ENCODE peak calls at places on chromosomes 3 and 15, in six cellular contexts. One of them, this sample, is unnamed.

GRCh38 chr15:94840794-94841587 is 609.6 kb downstream of the MCTP2 start:
- DNase-seq in endothelial cell: no peak
- DNase-seq in nephron progenitor cell: no peak
- DNase-seq in esophagus squamous epithelium: no peak
- DNase-seq in AG04449: no peak
- DNase-seq in A549: no peak
- DNase-seq in this sample: no peak

GRCh38 chr3:2657408-2657807 is 452.8 kb downstream of the IL5RA start:
- DNase-seq in endothelial cell: no peak
- DNase-seq in nephron progenitor cell: no peak
- DNase-seq in esophagus squamous epithelium: no peak
- DNase-seq in AG04449: no peak
- DNase-seq in A549: no peak
- DNase-seq in this sample: no peak

GRCh38 chr3:157921271-157921670 is 184.9 kb downstream of the SHOX2 start:
- DNase-seq in endothelial cell: no peak
- DNase-seq in nephron progenitor cell: no peak
- DNase-seq in esophagus squamous epithelium: no peak
- DNase-seq in AG04449: no peak
- DNase-seq in A549: no peak
- DNase-seq in this sample: no peak

GRCh38 chr3:112382543-112383160 is 49.7 kb downstream of the CD200 start:
- DNase-seq in endothelial cell: no peak
- DNase-seq in nephron progenitor cell: no peak
- DNase-seq in esophagus squamous epithelium: no peak
- DNase-seq in AG04449: no peak
- DNase-seq in A549: no peak
- DNase-seq in this sample: no peak

GRCh38 chr3:195260286-195260905 is 10.6 kb downstream of the XXYLT1 start:
- DNase-seq in endothelial cell: no peak
- DNase-seq in nephron progenitor cell: no peak
- DNase-seq in esophagus squamous epithelium: no peak
- DNase-seq in AG04449: no peak
- DNase-seq in A549: no peak
- DNase-seq in this sample: no peak

GRCh38 chr3:5166846-5167245 is 20.7 kb upstream of the EDEM1 start:
- DNase-seq in endothelial cell: no peak
- DNase-seq in nephron progenitor cell: no peak
- DNase-seq in esophagus squamous epithelium: no peak
- DNase-seq in AG04449: no peak
- DNase-seq in A549: no peak
- DNase-seq in this sample: no peak

GRCh38 chr15:77179541-77179998 is 108.7 kb upstream of the TSPAN3 start:
- DNase-seq in endothelial cell: no peak
- DNase-seq in nephron progenitor cell: no peak
- DNase-seq in esophagus squamous epithelium: no peak
- DNase-seq in AG04449: no peak
- DNase-seq in A549: no peak
- DNase-seq in this sample: peak

GRCh38 chr15:42368096-42368495 is 8.8 kb downstream of the CAPN3 start:
- DNase-seq in endothelial cell: no peak
- DNase-seq in nephron progenitor cell: no peak
- DNase-seq in esophagus squamous epithelium: no peak
- DNase-seq in AG04449: no peak
- DNase-seq in A549: no peak
- DNase-seq in this sample: no peak

GRCh38 chr15:57596978-57597377 is 5.3 kb downstream of the MYZAP start:
- DNase-seq in endothelial cell: no peak
- DNase-seq in nephron progenitor cell: no peak
- DNase-seq in esophagus squamous epithelium: no peak
- DNase-seq in AG04449: no peak
- DNase-seq in A549: no peak
- DNase-seq in this sample: no peak

GRCh38 chr15:69341356-69341755 is 42.6 kb downstream of the PAQR5 start:
- DNase-seq in endothelial cell: no peak
- DNase-seq in nephron progenitor cell: no peak
- DNase-seq in esophagus squamous epithelium: no peak
- DNase-seq in AG04449: no peak
- DNase-seq in A549: no peak
- DNase-seq in this sample: no peak

GRCh38 chr3:197878427-197878826 is 71.6 kb upstream of the RPL35A start:
- DNase-seq in endothelial cell: no peak
- DNase-seq in nephron progenitor cell: no peak
- DNase-seq in esophagus squamous epithelium: no peak
- DNase-seq in AG04449: no peak
- DNase-seq in A549: no peak
- DNase-seq in this sample: no peak

GRCh38 chr3:149657458-149657795 is 398 bp downstream of the WWTR1 start:
- DNase-seq in endothelial cell: no peak
- DNase-seq in nephron progenitor cell: no peak
- DNase-seq in esophagus squamous epithelium: no peak
- DNase-seq in AG04449: no peak
- DNase-seq in A549: peak
- DNase-seq in this sample: no peak

GRCh38 chr3:128076783-128077624 is 24.8 kb downstream of the SEC61A1 start:
- DNase-seq in endothelial cell: peak
- DNase-seq in nephron progenitor cell: peak
- DNase-seq in esophagus squamous epithelium: no peak
- DNase-seq in AG04449: no peak
- DNase-seq in A549: no peak
- DNase-seq in this sample: peak

GRCh38 chr15:91912336-91912735 is 58.8 kb downstream of the SLCO3A1 start:
- DNase-seq in endothelial cell: no peak
- DNase-seq in nephron progenitor cell: no peak
- DNase-seq in esophagus squamous epithelium: no peak
- DNase-seq in AG04449: no peak
- DNase-seq in A549: no peak
- DNase-seq in this sample: no peak

GRCh38 chr3:54790046-54790445 is 137.8 kb downstream of the LRTM1 start:
- DNase-seq in endothelial cell: no peak
- DNase-seq in nephron progenitor cell: no peak
- DNase-seq in esophagus squamous epithelium: no peak
- DNase-seq in AG04449: no peak
- DNase-seq in A549: no peak
- DNase-seq in this sample: no peak

GRCh38 chr3:151593923-151594322 is 133.1 kb upstream of the IGSF10 start:
- DNase-seq in endothelial cell: no peak
- DNase-seq in nephron progenitor cell: no peak
- DNase-seq in esophagus squamous epithelium: no peak
- DNase-seq in AG04449: no peak
- DNase-seq in A549: no peak
- DNase-seq in this sample: no peak

DNA sequence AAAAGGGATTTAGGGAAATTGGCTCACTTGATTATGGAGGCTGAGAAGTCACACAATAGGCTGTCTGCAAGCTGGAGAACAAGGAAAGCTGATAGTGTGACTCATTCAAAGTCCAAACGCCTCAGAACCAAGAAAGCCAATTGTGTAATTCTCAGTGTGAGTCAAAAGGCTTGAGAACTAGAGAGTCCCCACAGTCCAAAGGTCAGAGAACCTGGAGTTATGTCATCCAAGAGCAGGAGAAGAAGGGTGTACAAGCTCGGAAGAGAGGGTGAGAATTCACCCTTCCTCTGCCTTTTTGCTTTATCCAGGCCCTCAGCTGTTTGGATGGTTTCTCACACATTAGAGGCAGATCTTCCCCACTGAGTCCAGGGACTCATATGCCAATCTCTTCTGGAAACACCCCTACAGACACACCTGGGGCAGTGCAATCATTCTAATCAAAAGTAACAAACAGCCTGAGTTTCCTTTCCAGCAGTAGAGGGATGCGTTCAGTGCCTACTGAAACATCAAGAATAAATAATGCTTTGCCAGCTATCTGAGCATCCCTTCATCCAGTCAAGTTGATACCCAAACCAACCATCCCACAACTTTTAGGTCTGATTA is 271.5 kb downstream of the SATB1 start:
- DNase-seq in endothelial cell: no peak
- DNase-seq in nephron progenitor cell: no peak
- DNase-seq in esophagus squamous epithelium: no peak
- DNase-seq in AG04449: peak
- DNase-seq in A549: peak
- DNase-seq in this sample: no peak
- TF ChIP-seq CTCF in endothelial cell: no peak
- TF ChIP-seq CTCF in nephron progenitor cell: no peak
- TF ChIP-seq CTCF in esophagus squamous epithelium: no peak
- TF ChIP-seq CTCF in AG04449: no peak
- TF ChIP-seq CTCF in A549: no peak
- TF ChIP-seq CTCF in this sample: no peak

DNA sequence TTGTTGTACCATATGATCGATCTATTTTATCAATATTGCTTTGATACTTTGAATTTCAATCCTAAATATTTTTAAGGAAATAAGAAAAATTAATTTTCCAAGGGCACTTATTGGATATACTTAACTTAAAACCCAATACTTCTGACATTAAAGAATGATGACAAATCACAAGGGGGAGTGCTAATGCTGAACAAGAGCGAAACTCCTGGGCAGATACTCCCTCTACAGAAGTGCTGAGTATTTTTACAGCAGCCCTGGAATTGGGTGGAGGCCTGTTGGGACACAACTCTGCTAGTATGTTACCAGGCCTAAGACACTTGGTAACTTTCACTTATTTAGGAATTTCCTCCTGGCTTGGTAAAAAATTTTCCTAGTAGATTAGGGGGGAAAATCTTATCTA is 46.2 kb downstream of the DENND6A start:
- DNase-seq in endothelial cell: no peak
- DNase-seq in nephron progenitor cell: no peak
- DNase-seq in esophagus squamous epithelium: no peak
- DNase-seq in AG04449: no peak
- DNase-seq in A549: peak
- DNase-seq in this sample: no peak
- TF ChIP-seq CTCF in endothelial cell: no peak
- TF ChIP-seq CTCF in nephron progenitor cell: no peak
- TF ChIP-seq CTCF in esophagus squamous epithelium: no peak
- TF ChIP-seq CTCF in AG04449: no peak
- TF ChIP-seq CTCF in A549: peak
- TF ChIP-seq CTCF in this sample: no peak

DNA sequence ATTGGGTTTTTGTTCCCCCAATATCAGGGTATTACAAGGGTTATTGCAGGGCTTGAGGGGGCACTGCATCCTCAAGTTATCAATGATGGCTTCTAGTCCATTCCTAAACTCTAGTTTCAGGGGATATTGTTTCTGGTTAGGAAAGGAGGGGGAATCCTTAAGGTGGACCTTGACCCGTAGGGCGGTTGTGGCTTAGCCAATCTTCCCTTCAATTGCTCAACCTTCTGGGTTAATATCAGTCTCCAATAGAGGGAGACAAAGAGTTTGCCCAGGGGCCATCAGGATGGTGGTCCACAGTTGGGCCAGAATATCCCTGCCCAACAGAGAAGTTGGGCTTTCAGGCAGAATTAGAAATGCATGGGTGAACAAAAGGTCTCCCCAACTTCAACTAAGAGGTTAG is 214.9 kb downstream of the BCHE start:
- DNase-seq in endothelial cell: no peak
- DNase-seq in nephron progenitor cell: no peak
- DNase-seq in esophagus squamous epithelium: no peak
- DNase-seq in AG04449: no peak
- DNase-seq in A549: no peak
- DNase-seq in this sample: no peak
- TF ChIP-seq CTCF in endothelial cell: no peak
- TF ChIP-seq CTCF in nephron progenitor cell: no peak
- TF ChIP-seq CTCF in esophagus squamous epithelium: no peak
- TF ChIP-seq CTCF in AG04449: no peak
- TF ChIP-seq CTCF in A549: no peak
- TF ChIP-seq CTCF in this sample: no peak

DNA sequence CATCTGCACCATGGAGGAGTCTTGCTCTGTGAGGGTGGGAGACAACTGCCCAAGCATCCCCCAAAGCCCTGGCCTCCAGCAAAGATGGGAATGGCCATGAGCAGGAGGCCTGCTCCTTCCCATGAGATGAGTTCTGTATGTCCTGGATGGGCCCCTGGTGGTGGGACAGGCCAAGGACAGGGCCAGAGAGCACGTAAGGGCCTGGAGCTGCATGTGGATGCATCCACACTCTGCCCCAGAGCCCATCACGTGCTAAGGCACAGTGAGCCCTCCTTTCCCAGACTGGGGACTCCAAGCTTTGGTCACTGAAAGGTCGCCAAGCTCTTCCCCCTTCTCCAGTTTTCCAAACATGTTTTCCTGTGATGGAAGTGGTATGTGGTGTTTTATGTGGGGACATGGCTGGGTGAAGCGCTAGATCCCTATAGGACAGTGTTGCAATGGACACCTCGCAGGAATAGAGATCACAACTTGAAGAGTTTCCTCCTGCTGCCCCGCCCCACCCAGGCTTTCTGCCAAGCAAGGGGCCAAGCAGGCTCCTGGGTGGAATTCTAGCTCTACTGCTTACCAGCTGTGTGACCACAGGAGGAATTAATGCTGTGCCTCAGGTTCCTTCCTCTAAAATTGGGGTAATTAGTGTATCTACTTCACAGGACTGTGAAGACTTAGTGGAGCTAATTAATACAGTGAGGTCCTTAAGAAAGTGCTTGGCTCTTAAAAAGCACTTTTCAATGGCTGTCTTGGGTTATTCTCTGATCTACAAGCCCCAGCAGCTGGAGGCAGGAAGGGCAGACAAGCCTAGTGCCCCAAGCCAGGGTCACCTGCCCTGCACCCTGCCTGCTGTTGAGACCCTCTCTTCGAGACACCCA is 106.4 kb upstream of the RPL32 start:
- DNase-seq in endothelial cell: no peak
- DNase-seq in nephron progenitor cell: no peak
- DNase-seq in esophagus squamous epithelium: no peak
- DNase-seq in AG04449: no peak
- DNase-seq in A549: no peak
- DNase-seq in this sample: no peak
- TF ChIP-seq CTCF in endothelial cell: no peak
- TF ChIP-seq CTCF in nephron progenitor cell: no peak
- TF ChIP-seq CTCF in esophagus squamous epithelium: no peak
- TF ChIP-seq CTCF in AG04449: no peak
- TF ChIP-seq CTCF in A549: no peak
- TF ChIP-seq CTCF in this sample: no peak

This sample was measured in natural killer cell.